ENCODE peak calls at places on chromosomes 12 and 14, in seven cellular contexts. N, O, K, R, Z, C and G are unnamed samples.

GRCh38 chr14:75884198-75884611 is 97.6 kb downstream of the TGFB3 start:
- DNase-seq in N (no peak), O (no peak), K (no peak), R (peak), Z (peak), C (no peak), G (no peak)

GRCh38 chr12:54588110-54588831 is at the start of gene PPP1R1A:
- DNase-seq in N (no peak), O (no peak), K (peak), R (no peak), Z (peak), C (no peak), G (peak)

GRCh38 chr14:33307691-33308369 is 369.2 kb downstream of the NPAS3 start:
- DNase-seq in N (no peak), O (no peak), K (no peak), R (peak), Z (peak), C (peak), G (no peak)

GRCh38 chr12:43317156-43317555 is 234.8 kb downstream of the ADAMTS20 start:
- DNase-seq in N (no peak), O (no peak), K (no peak), R (no peak), Z (no peak), C (no peak), G (no peak)

GRCh38 chr12:47773062-47773857 is at the start of gene SLC48A1:
- DNase-seq in N (peak), O (no peak), K (peak), R (peak), Z (peak), C (no peak), G (peak)

GRCh38 chr12:76641961-76642360 is 82.4 kb upstream of the OSBPL8 start:
- DNase-seq in N (no peak), O (no peak), K (no peak), R (no peak), Z (no peak), C (no peak), G (no peak)

GRCh38 chr12:80261403-80261802 is 162.1 kb downstream of the OTOGL start:
- DNase-seq in N (no peak), O (no peak), K (no peak), R (no peak), Z (no peak), C (no peak), G (no peak)

GRCh38 chr14:23359722-23360447 is 5.1 kb downstream of the EFS start:
- DNase-seq in N (no peak), O (no peak), K (no peak), R (no peak), Z (no peak), C (no peak), G (no peak)

GRCh38 chr12:2288471-2288870 is 235.7 kb downstream of the CACNA1C start:
- DNase-seq in N (no peak), O (no peak), K (no peak), R (no peak), Z (no peak), C (no peak), G (no peak)

DNA sequence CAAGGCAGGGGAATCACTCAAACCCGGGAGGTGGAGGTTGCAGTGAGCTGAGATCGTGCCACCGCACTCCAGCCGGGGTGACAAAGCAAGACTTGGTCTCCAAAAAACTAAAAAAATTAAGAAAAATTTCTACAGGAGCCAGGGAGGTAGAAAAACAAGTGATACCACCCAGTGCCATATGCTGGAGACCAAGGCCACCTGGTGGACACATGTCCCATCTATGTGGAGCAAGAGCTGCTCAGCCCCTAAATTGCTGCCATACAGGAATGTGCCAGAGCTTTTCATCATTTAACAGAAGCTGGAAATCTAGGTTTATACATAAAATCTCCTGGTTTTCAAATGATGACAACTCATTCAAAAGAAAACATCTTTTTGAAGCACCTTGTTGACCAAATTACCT is 61.4 kb upstream of the ELK3 start:
- DNase-seq in N (no peak), O (no peak), K (no peak), R (no peak), Z (no peak), C (no peak), G (no peak)
- TF ChIP-seq CTCF in N (peak), O (peak), K (peak), R (no peak), Z (peak), C (no peak), G (no peak)

DNA sequence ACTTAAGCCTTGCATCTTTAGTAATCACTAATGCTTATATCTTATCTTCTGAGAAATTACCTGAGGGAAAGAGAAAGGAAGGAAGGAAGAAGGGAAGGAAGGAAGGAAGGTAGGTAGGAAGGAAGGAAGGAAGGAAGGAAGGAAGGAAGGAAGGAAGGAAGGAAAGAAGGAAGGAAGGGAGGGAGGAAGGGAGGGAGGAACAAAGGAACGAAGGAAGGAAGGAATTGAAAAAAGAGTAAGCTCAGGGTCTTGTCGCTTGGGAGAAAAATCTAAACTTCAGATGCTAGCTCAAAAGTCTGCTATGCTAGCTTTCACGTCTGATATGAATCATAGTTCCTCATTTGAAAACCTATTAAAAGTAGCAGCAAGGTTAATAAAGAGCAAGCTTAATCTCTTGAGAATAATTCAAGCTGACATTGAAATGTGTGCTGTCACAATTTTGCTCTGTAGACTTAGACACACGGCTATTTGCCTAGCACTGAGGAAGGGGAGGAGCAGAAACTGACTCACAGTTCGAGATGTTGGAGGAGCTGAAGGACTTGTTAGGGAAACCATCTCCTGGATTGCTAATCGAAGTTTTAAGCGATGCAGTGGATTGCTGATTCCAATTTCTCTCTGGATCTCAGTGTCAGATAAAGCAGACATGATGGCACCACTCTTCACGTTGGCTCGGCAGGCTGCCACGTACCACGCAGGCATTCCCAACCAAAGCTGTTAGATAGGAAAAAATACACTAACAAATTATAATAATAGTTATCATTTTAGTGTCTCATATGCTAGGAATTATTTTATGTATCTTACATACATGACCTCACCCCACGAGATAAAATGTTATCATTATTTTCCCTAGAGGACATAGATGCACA is 216.7 kb downstream of the ACSS3 start:
- DNase-seq in N (no peak), O (no peak), K (no peak), R (peak), Z (no peak), C (no peak), G (no peak)
- TF ChIP-seq CTCF in N (no peak), O (no peak), K (no peak), R (no peak), Z (no peak), C (no peak), G (no peak)

DNA sequence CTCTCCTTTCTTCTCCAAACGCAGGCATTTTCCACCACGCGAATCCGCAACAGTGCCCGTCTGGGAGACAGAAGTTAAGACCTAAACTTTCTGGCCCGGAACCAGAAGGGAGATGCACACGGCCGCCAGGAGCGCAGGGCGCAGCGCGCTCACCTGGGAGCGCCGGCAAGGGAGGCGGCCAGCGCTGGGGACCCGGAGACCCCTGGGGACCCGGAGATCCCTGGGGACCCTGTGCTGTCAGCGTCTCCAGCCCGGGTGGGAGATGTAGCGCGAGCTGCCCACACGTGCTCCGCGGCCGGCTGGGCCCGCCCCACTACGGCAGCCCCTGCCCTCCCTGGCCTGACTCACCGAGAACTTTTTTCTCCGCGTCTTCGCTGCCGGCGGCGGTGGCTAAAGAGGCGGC is 620 bp downstream of the YBX3 start:
- DNase-seq in N (peak), O (no peak), K (no peak), R (peak), Z (peak), C (no peak), G (no peak)
- TF ChIP-seq CTCF in N (no peak), O (no peak), K (peak), R (no peak), Z (peak), C (peak), G (no peak)

DNA sequence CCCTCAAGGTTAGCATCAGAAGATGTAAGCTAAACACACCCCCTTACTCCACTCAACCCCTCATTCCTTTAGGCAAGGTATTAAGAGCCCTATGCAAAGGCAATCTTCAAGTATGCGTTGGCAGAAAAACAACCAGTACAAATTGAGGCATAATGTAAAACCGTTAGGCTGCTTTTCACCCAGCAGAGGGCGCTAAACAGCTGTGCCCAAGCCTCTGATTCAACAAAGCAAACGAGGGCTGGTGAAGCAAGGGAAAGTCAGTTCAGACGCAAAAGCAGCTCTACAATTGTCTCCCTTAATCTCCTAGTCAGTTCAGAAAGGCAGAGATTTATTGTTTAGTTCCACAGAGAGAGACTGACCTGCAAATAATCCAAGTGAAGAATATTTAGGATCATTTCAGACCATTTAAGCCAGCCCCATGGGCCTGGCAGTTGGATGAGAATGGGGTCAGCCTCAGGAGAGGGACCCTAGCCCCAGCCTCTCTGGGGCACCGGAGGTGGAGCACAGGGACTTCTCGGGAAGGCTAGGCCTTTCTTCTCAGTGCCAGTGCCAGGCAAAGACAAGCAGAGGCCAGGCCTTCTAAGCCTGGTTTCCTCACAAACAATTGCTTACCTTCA is 23.5 kb downstream of the DCAF5 start:
- DNase-seq in N (peak), O (peak), K (peak), R (peak), Z (peak), C (peak), G (peak)
- TF ChIP-seq CTCF in N (peak), O (peak), K (peak), R (peak), Z (peak), C (peak), G (peak)

GRCh38 chr14:67996235-67996634 is 176.7 kb downstream of the RAD51B start:
- DNase-seq in N (no peak), O (no peak), K (no peak), R (no peak), Z (no peak), C (no peak), G (no peak)
- TF ChIP-seq CTCF in N (no peak), O (no peak), K (no peak), R (no peak), Z (no peak), C (no peak), G (no peak)

DNA sequence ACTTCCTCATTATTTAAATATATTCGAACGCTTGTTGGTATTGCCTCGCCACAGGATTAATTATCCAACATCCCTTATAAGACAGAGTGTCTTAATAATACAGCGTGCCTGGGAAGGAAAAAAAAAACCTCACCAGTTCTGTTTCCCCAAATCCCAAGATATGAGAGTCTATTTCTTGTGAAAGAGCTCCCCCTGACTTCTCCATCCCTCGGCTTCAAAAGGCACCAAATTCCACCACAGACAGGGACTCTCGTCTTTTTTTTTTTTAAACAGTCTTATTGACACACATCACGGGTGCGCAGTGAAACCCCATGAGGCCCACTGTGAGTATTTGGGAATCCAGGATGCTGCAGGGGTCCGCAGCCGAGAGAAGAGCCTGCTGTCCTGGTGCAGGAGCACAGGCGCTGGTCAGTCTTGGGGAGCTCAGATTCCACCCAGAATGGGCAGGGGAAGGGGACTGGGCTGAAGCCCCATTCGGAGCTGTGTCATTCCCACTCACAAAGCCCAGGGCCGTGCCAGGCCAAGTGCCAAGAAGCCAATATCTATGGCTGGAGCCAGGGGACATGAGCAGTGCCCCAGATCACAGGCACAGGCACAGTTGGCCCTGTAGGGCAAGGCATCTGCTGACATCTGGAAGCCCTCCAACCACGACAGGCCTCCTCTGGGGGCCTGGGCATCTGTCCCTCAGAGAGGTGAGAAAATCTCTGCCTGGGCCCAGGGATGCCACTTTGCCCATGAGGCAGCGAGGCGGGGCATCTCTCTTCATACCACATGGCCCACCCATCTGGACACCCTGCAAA is 71.9 kb downstream of the BCL11B start:
- DNase-seq in N (peak), O (no peak), K (no peak), R (no peak), Z (no peak), C (no peak), G (no peak)
- TF ChIP-seq CTCF in N (no peak), O (no peak), K (no peak), R (no peak), Z (peak), C (no peak), G (no peak)

GRCh38 chr14:99529899-99530298 is 48.7 kb downstream of the CCNK start:
- DNase-seq in N (no peak), O (no peak), K (no peak), R (peak), Z (no peak), C (no peak), G (no peak)
- TF ChIP-seq CTCF in N (no peak), O (no peak), K (no peak), R (no peak), Z (no peak), C (no peak), G (no peak)

DNA sequence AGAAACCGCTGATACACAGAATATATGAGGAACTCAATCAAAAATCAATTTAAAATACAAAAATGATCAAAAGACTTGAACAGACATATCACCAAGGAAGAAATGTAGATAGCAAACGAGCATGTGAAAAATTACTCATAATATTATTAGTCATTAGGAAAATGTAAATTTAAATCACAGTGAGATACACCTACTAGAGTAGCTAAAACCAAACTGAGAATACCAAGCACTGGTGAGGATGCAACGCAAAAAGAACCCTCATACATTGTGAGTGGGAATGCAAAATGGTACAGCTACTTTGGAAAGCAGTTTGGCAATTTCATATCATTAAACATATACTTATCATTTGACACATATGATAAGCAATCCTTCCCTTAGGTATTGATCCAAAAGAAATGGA is 101.1 kb upstream of the ST8SIA1 start:
- DNase-seq in N (no peak), O (no peak), K (no peak), R (no peak), Z (no peak), C (no peak), G (no peak)
- TF ChIP-seq CTCF in N (no peak), O (no peak), K (no peak), R (no peak), Z (no peak), C (no peak), G (no peak)

DNA sequence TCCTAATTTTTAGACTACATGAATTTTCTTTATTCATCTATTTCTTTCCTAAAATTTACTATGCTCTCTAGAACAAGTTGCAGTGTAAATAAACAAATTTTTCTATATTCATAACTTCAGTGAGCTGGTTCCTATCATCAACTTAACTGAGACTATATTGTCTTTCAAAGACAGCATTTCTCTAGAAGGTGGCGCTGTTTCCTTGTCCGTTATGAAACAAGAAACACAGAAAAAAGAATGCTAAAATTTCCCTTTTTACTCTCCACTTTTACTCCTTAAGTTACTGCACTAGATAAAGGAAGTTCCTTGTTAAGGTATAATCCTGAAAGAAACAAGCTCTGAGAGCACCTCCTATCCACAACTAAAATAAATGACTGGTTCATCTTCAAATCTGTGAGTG is 8.2 kb upstream of the CLEC2A start:
- DNase-seq in N (no peak), O (no peak), K (no peak), R (peak), Z (peak), C (no peak), G (no peak)
- TF ChIP-seq CTCF in N (no peak), O (peak), K (peak), R (peak), Z (peak), C (peak), G (no peak)